ENCODE peak calls at places on chromosomes 6 and 20, in four cellular contexts. W, C, K and A are unnamed samples.

GRCh38 chr6:51541847-51542246 is 545.6 kb downstream of the PKHD1 start:
- DNase-seq in C (no peak), W (no peak), K (no peak), A (no peak)

GRCh38 chr6:123994891-123995635 is 191.4 kb downstream of the NKAIN2 start:
- DNase-seq in W (no peak), C (no peak), K (no peak), A (no peak)

GRCh38 chr6:105835373-105835772 is 250.8 kb upstream of the PRDM1 start:
- DNase-seq in C (no peak), K (peak), W (no peak), A (no peak)

GRCh38 chr6:167730441-167730840 is 96.3 kb upstream of the AFDN start:
- DNase-seq in C (no peak), K (no peak), W (no peak), A (no peak)

GRCh38 chr6:126720326-126720725 is 380.4 kb downstream of the CENPW start:
- DNase-seq in C (no peak), W (no peak), K (no peak), A (no peak)

GRCh38 chr6:13404115-13404891 is 76.0 kb upstream of the TBC1D7 start:
- DNase-seq in W (no peak), C (no peak), K (no peak), A (peak)

GRCh38 chr20:5971203-5971602 is 20.8 kb downstream of the MCM8 start:
- DNase-seq in K (no peak), W (no peak), C (no peak), A (no peak)

GRCh38 chr20:58749979-58750378 is 57.4 kb downstream of the NPEPL1 start:
- DNase-seq in C (no peak), K (no peak), W (no peak), A (no peak)

GRCh38 chr6:16305246-16305725 is 66.9 kb downstream of the GMPR start:
- DNase-seq in W (no peak), K (peak), C (no peak), A (no peak)

GRCh38 chr20:47346172-47346571 is 10.3 kb downstream of the ZMYND8 start:
- DNase-seq in K (no peak), W (no peak), C (no peak), A (no peak)

GRCh38 chr20:63100926-63101699 is 94.3 kb upstream of the BHLHE23 start:
- DNase-seq in W (no peak), C (no peak), K (no peak), A (no peak)

GRCh38 chr6:89941847-89942497 is 47.7 kb downstream of the GJA10 start:
- DNase-seq in K (no peak), W (no peak), C (no peak), A (no peak)

GRCh38 chr20:152131-152530 is 5.1 kb upstream of the DEFB127 start:
- DNase-seq in C (no peak), W (no peak), K (no peak), A (no peak)

GRCh38 chr6:142635130-142635529 is 309.8 kb downstream of the HIVEP2 start:
- DNase-seq in C (no peak), K (no peak), W (no peak), A (peak)

GRCh38 chr20:54103067-54103761 is 32.8 kb upstream of the BCAS1 start:
- DNase-seq in W (no peak), C (peak), K (peak), A (no peak)